ENCODE peak calls at places on chromosomes 1 and 21, in six cellular contexts. I is kidney epithelial cell, W is AG20443, A is GM03348, L is mucosa of descending colon, B is PC-9. T is an unnamed sample.

GRCh38 chr1:15876357-15876756 is 28.9 kb downstream of the SPEN start:
- DNase-seq in I (no peak), W (no peak), A (no peak), L (no peak), B (no peak), T (no peak)

GRCh38 chr1:30637183-30637969 is 86.0 kb downstream of the MATN1 start:
- DNase-seq in I (no peak), W (no peak), A (no peak), L (no peak), B (no peak), T (no peak)

GRCh38 chr1:218813247-218813646 is 360.4 kb upstream of the LYPLAL1 start:
- DNase-seq in I (no peak), W (no peak), A (no peak), L (no peak), B (no peak), T (no peak)

GRCh38 chr1:153553096-153553495 is 4.0 kb upstream of the S100A3 start:
- DNase-seq in I (no peak), W (no peak), A (no peak), L (no peak), B (no peak), T (no peak)

GRCh38 chr1:22654692-22655091 is 1.7 kb downstream of the C1QB start:
- DNase-seq in I (no peak), W (no peak), A (no peak), L (no peak), B (no peak), T (no peak)

GRCh38 chr21:42199488-42200463 is 19.2 kb upstream of the ABCG1 start:
- DNase-seq in I (peak; percentile 44), W (peak; percentile 57), A (peak; percentile 80), L (peak; percentile 51), B (peak; percentile 79), T (no peak)

GRCh38 chr1:114833421-114833820 is 21.2 kb upstream of the SYCP1 start:
- DNase-seq in I (no peak), W (no peak), A (no peak), L (no peak), B (peak; percentile 16), T (no peak)

GRCh38 chr1:228350831-228351781 is 55.5 kb downstream of the TRIM11 start:
- DNase-seq in I (no peak), W (no peak), A (no peak), L (no peak), B (no peak), T (no peak)

GRCh38 chr1:21239181-21239580 is 51.1 kb downstream of the ECE1 start:
- DNase-seq in I (peak; percentile 37), W (no peak), A (no peak), L (no peak), B (no peak), T (no peak)

GRCh38 chr21:44941567-44941966 is 1.7 kb downstream of the SLX9 start:
- DNase-seq in I (no peak), W (no peak), A (no peak), L (no peak), B (no peak), T (no peak)

GRCh38 chr1:198496216-198497143 is 44.0 kb downstream of the ATP6V1G3 start:
- DNase-seq in I (no peak), W (peak; percentile 36), A (peak; percentile 44), L (no peak), B (peak; percentile 70), T (no peak)

GRCh38 chr1:230206976-230207375 is 139.9 kb downstream of the GALNT2 start:
- DNase-seq in I (no peak), W (no peak), A (no peak), L (no peak), B (no peak), T (no peak)

T was measured in NCI-H446.